ENCODE peak calls at places on chromosomes 12 and 14, in four cellular contexts. H, D, B and M are unnamed samples.

GRCh38 chr12:17976202-17976601 is 113.8 kb downstream of the RERGL start:
- DNase-seq in B (no peak), H (no peak), D (no peak), M (peak; percentile 35)

GRCh38 chr14:71289536-71289935 is 382.3 kb downstream of the PCNX1 start:
- DNase-seq in B (no peak), D (no peak), H (peak; percentile 56), M (no peak)

GRCh38 chr12:79514730-79515525 is 175.8 kb downstream of the PAWR start:
- DNase-seq in B (no peak), D (no peak), H (no peak), M (no peak)

GRCh38 chr12:70398002-70398401 is 31.9 kb downstream of the KCNMB4 start:
- DNase-seq in B (no peak), H (no peak), D (no peak), M (no peak)

GRCh38 chr12:69405466-69405865 is 45.9 kb downstream of the YEATS4 start:
- DNase-seq in D (peak; percentile 47), B (no peak), H (no peak), M (no peak)

GRCh38 chr12:2395352-2395977 is 342.7 kb downstream of the CACNA1C start:
- DNase-seq in B (peak; percentile 41), D (peak; percentile 29), H (no peak), M (peak; percentile 91)

GRCh38 chr12:108955225-108955835 is 65.5 kb downstream of the SVOP start:
- DNase-seq in H (no peak), D (peak; percentile 7), B (no peak), M (no peak)

GRCh38 chr14:54712371-54712998 is 145.6 kb downstream of the SAMD4A start:
- DNase-seq in H (no peak), D (no peak), B (no peak), M (no peak)

GRCh38 chr14:50311974-50312733 is at the start of the genes DMAC2L and L2HGDH:
- DNase-seq in D (peak; percentile 91), H (peak; percentile 74), B (peak; percentile 84), M (peak; percentile 89)

GRCh38 chr12:116273813-116274551 is 3.5 kb downstream of the MED13L start:
- DNase-seq in B (no peak), H (no peak), D (no peak), M (no peak)

GRCh38 chr12:95460105-95460504 is 13.8 kb upstream of the METAP2 start:
- DNase-seq in D (no peak), H (no peak), B (no peak), M (no peak)

GRCh38 chr14:66111891-66112290 is 374.3 kb upstream of the CCDC196 start:
- DNase-seq in H (no peak), B (no peak), D (no peak), M (no peak)

GRCh38 chr14:106163316-106163715 is 636.9 kb downstream of the TMEM121 start:
- DNase-seq in D (no peak), B (no peak), H (no peak), M (no peak)

GRCh38 chr12:52086366-52086765 is 6.9 kb downstream of the SMIM41 start:
- DNase-seq in H (no peak), B (no peak), D (no peak), M (no peak)

GRCh38 chr14:31726337-31726736 is 165.1 kb downstream of the NUBPL start:
- DNase-seq in H (no peak), D (no peak), B (no peak), M (no peak)

GRCh38 chr12:102910792-102911191 is 6.3 kb downstream of the PAH start:
- DNase-seq in H (no peak), D (no peak), B (no peak), M (no peak)

GRCh38 chr12:93245543-93245942 is 132.2 kb upstream of the NUDT4 start:
- DNase-seq in D (no peak), H (peak; percentile 87), B (no peak), M (no peak)

GRCh38 chr12:25926536-25926935 is 31.9 kb upstream of the RASSF8 start:
- DNase-seq in D (no peak), B (no peak), H (no peak), M (no peak)

GRCh38 chr12:6241495-6241894 is 41.3 kb downstream of the CD9 start:
- DNase-seq in H (no peak), B (no peak), D (no peak), M (no peak)

DNA sequence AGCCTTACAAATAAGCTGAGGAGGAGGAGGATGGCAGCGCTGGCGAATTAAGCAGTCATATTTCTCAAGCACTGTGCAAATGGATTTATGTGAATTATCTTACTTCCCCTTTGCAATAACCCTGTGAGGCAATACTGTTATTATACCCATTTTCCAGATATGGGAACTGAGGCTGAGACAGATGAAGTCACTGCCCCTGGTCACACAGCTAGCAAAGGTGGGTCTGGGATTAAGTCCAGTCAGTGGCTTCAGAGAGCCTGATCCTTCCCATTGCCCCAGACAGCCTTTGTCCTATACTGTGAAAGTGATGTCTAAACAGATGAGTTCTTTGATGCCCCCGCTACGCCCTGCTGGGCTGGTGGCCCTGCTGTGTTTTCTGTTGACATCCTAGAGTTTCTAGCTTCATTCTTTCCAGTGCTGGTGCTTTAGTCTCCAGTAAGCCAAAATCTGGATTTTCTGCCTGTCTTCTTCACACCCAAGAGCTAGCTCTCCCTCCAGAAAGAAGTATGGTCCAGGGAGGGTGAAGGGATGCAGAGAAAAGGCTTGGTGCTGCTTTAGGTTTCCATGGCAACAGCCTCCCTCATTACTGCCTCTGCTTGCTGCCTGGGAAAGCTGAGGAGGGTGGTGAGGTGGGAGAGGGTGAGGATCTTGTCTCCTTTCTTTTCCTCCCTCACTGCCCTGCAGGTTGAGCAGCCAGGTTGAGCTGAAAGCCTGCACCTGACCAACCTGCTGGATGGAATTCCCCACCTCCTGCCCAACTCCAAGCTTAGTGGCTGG is 30.7 kb downstream of the TMEM63C start:
- DNase-seq in H (no peak), B (no peak), D (no peak), M (no peak)
- H3K27me3 ChIP-seq in H (peaks cover 4% of the 10 kb centered on the region), B (no peaks in the 10 kb centered on the region), D (no peaks in the 10 kb centered on the region), M (no peaks in the 10 kb centered on the region)

GRCh38 chr12:96710127-96710745 is 196.8 kb upstream of the NEDD1 start:
- DNase-seq in B (no peak), H (no peak), D (no peak), M (no peak)
- TF ChIP-seq YY1 in B (no peak), H (no peak), D (no peak), M (no peak)

DNA sequence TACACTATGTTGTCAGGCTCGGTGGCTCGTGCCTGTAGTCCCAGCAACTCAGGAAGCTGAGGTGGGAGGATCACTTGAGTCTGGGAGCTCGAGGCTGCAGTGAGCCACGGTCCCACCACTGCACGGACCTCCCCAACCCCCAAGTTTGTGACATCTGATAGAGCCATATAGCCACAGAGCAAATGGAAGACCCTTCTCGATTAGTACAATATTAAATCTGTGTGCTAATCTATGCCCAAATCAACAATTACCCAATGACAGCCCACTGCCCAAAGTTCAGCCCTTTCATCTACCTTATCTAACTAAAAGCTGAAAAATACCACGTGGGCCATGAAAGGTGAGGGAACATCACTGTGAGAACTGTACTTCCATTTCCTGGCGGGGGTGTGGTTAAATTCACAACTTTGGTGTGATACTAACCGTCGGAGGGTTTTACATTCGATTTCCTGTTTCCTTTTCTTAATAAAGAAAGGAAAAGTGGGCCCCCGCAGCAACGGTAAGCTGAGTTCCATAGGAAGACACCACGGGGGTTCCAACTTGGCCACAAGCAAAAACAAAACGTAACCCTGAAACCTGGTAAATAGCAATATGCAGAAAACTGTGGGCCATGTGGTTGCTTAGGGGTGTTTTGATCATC is 31.2 kb upstream of the FOS start:
- DNase-seq in D (peak; percentile 77), H (peak; percentile 40), B (no peak), M (no peak)
- TF ChIP-seq SUZ12 in D (no peak), H (no peak), B (no peak), M (no peak)

GRCh38 chr12:71421007-71421406 is 18.6 kb upstream of the LGR5 start:
- DNase-seq in D (no peak), B (no peak), H (no peak), M (no peak)
- H3K27me3 ChIP-seq in D (no peaks in the 10 kb centered on the region), B (no peaks in the 10 kb centered on the region), H (no peaks in the 10 kb centered on the region), M (no peaks in the 10 kb centered on the region)

GRCh38 chr12:120377611-120378010 is 8.6 kb upstream of the MSI1 start:
- DNase-seq in H (no peak), D (no peak), B (no peak), M (no peak)

GRCh38 chr12:120376009-120376408 is 7.0 kb upstream of the MSI1 start:
- DNase-seq in H (no peak), B (no peak), D (no peak), M (no peak)

GRCh38 chr12:120376890-120377572 is 8.1 kb upstream of the MSI1 start:
- DNase-seq in H (no peak), B (no peak), D (no peak), M (no peak)

GRCh38 chr12:120373683-120374082 is 4.7 kb upstream of the MSI1 start:
- DNase-seq in B (no peak), H (no peak), D (no peak), M (no peak)

DNA sequence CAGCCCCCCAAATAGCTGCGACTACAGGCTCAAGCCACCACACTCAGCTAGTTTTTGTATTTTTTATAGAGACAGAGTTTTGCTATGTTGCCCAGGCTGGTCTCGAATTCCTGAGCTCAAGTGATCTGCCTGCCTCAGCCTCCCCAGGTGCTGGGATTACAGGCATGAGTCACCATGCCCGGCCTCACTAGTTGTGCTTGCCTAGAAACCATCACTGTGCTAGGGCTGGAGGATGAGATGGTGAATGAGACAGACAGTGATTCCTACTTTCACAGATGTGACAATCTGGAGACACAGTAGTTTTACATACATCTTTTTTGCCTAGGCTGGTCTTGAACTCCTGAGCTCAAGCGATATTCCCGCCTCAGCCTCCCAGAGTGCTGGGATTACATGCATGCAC is 7.5 kb upstream of the MSI1 start:
- DNase-seq in H (no peak), D (no peak), B (no peak), M (no peak)
- TF ChIP-seq YY1 in H (no peak), D (no peak), B (no peak), M (no peak)